ENCODE peak calls at places on chromosomes 1 and 21, in eight cellular contexts. One of them, this sample, is unnamed.

GRCh38 chr1:228335406-228336307 is 71.0 kb downstream of the TRIM11 start:
- DNase-seq in uterus: no peak
- DNase-seq in trophoblast cell: no peak
- DNase-seq in stimulated activated CD8-positive, alpha-beta memory T cell treated with anti-CD3 and anti-CD28 coated beads, Interleukin-4, amount 100 ng/mL, for 24 hours: no peak
- DNase-seq in GOT3: no peak
- DNase-seq in tibial artery: peak
- DNase-seq in NCI-H1092 treated with DMSO at 0.1 percent for 48 hours: no peak
- DNase-seq in stomach: no peak
- DNase-seq in this sample: no peak

GRCh38 chr1:183023146-183023600 is at the start of gene LAMC1:
- DNase-seq in NCI-H1092 treated with DMSO at 0.1 percent for 48 hours: peak
- DNase-seq in stimulated activated CD8-positive, alpha-beta memory T cell treated with anti-CD3 and anti-CD28 coated beads, Interleukin-4, amount 100 ng/mL, for 24 hours: no peak
- DNase-seq in uterus: peak
- DNase-seq in trophoblast cell: peak
- DNase-seq in tibial artery: peak
- DNase-seq in stomach: peak
- DNase-seq in GOT3: peak
- DNase-seq in this sample: peak

GRCh38 chr1:18908911-18909771 is 6.8 kb upstream of the ALDH4A1 start:
- DNase-seq in GOT3: no peak
- DNase-seq in NCI-H1092 treated with DMSO at 0.1 percent for 48 hours: no peak
- DNase-seq in stimulated activated CD8-positive, alpha-beta memory T cell treated with anti-CD3 and anti-CD28 coated beads, Interleukin-4, amount 100 ng/mL, for 24 hours: no peak
- DNase-seq in stomach: no peak
- DNase-seq in trophoblast cell: no peak
- DNase-seq in tibial artery: no peak
- DNase-seq in uterus: no peak
- DNase-seq in this sample: no peak

GRCh38 chr21:38938343-38938742 is 132.6 kb downstream of the ETS2 start:
- DNase-seq in GOT3: no peak
- DNase-seq in stomach: no peak
- DNase-seq in tibial artery: no peak
- DNase-seq in stimulated activated CD8-positive, alpha-beta memory T cell treated with anti-CD3 and anti-CD28 coated beads, Interleukin-4, amount 100 ng/mL, for 24 hours: peak
- DNase-seq in NCI-H1092 treated with DMSO at 0.1 percent for 48 hours: peak
- DNase-seq in trophoblast cell: no peak
- DNase-seq in uterus: no peak
- DNase-seq in this sample: no peak

GRCh38 chr1:231690072-231690471 is 63.5 kb downstream of the DISC1 start:
- DNase-seq in trophoblast cell: no peak
- DNase-seq in GOT3: no peak
- DNase-seq in stomach: no peak
- DNase-seq in tibial artery: no peak
- DNase-seq in NCI-H1092 treated with DMSO at 0.1 percent for 48 hours: peak
- DNase-seq in stimulated activated CD8-positive, alpha-beta memory T cell treated with anti-CD3 and anti-CD28 coated beads, Interleukin-4, amount 100 ng/mL, for 24 hours: no peak
- DNase-seq in uterus: no peak
- DNase-seq in this sample: no peak

GRCh38 chr21:26087223-26087918 is 83.2 kb downstream of the APP start:
- DNase-seq in uterus: no peak
- DNase-seq in tibial artery: no peak
- DNase-seq in trophoblast cell: no peak
- DNase-seq in stimulated activated CD8-positive, alpha-beta memory T cell treated with anti-CD3 and anti-CD28 coated beads, Interleukin-4, amount 100 ng/mL, for 24 hours: no peak
- DNase-seq in GOT3: no peak
- DNase-seq in stomach: no peak
- DNase-seq in NCI-H1092 treated with DMSO at 0.1 percent for 48 hours: no peak
- DNase-seq in this sample: no peak

GRCh38 chr1:41003640-41004220 is 17.8 kb downstream of the SLFNL1 start:
- DNase-seq in NCI-H1092 treated with DMSO at 0.1 percent for 48 hours: peak
- DNase-seq in tibial artery: peak
- DNase-seq in uterus: peak
- DNase-seq in GOT3: peak
- DNase-seq in trophoblast cell: peak
- DNase-seq in stimulated activated CD8-positive, alpha-beta memory T cell treated with anti-CD3 and anti-CD28 coated beads, Interleukin-4, amount 100 ng/mL, for 24 hours: peak
- DNase-seq in stomach: peak
- DNase-seq in this sample: peak

GRCh38 chr1:47175227-47175934 is 14.5 kb downstream of the PDZK1IP1 start:
- DNase-seq in GOT3: no peak
- DNase-seq in stomach: peak
- DNase-seq in NCI-H1092 treated with DMSO at 0.1 percent for 48 hours: peak
- DNase-seq in trophoblast cell: peak
- DNase-seq in uterus: no peak
- DNase-seq in tibial artery: peak
- DNase-seq in stimulated activated CD8-positive, alpha-beta memory T cell treated with anti-CD3 and anti-CD28 coated beads, Interleukin-4, amount 100 ng/mL, for 24 hours: no peak
- DNase-seq in this sample: no peak

GRCh38 chr1:199290186-199290585 is 651.3 kb downstream of the PTPRC start:
- DNase-seq in uterus: no peak
- DNase-seq in stimulated activated CD8-positive, alpha-beta memory T cell treated with anti-CD3 and anti-CD28 coated beads, Interleukin-4, amount 100 ng/mL, for 24 hours: no peak
- DNase-seq in tibial artery: no peak
- DNase-seq in GOT3: no peak
- DNase-seq in NCI-H1092 treated with DMSO at 0.1 percent for 48 hours: no peak
- DNase-seq in trophoblast cell: no peak
- DNase-seq in stomach: no peak
- DNase-seq in this sample: no peak

GRCh38 chr1:28751315-28752056 is 14.7 kb downstream of the YTHDF2 start:
- DNase-seq in trophoblast cell: peak
- DNase-seq in NCI-H1092 treated with DMSO at 0.1 percent for 48 hours: no peak
- DNase-seq in stimulated activated CD8-positive, alpha-beta memory T cell treated with anti-CD3 and anti-CD28 coated beads, Interleukin-4, amount 100 ng/mL, for 24 hours: no peak
- DNase-seq in GOT3: no peak
- DNase-seq in tibial artery: no peak
- DNase-seq in uterus: no peak
- DNase-seq in stomach: no peak
- DNase-seq in this sample: no peak